ENCODE peak calls at places on chromosomes 11 and 22, in four cellular contexts. B is hepatocyte; V is CD8-positive, alpha-beta memory T cell; A is GM23338. M is an unnamed sample.

GRCh38 chr22:25718109-25718830 is 23.7 kb upstream of the MYO18B start:
- DNase-seq in B (no peak), V (no peak), A (no peak), M (no peak)

GRCh38 chr11:119335655-119336543 is 1.6 kb downstream of the RNF26 start:
- DNase-seq in B (no peak), V (no peak), A (no peak), M (no peak)

GRCh38 chr11:100557830-100558611 is 129.1 kb upstream of the ARHGAP42 start:
- DNase-seq in B (no peak), V (no peak), A (no peak), M (no peak)

GRCh38 chr11:66974724-66975402 is at the start of gene C11orf86:
- DNase-seq in B (peak; percentile 42), V (no peak), A (peak; percentile 48), M (no peak)

GRCh38 chr11:14793546-14793945 is 98.5 kb downstream of the CYP2R1 start:
- DNase-seq in B (no peak), V (no peak), A (no peak), M (no peak)

GRCh38 chr11:70485326-70486025 is 87.1 kb downstream of the CTTN start:
- DNase-seq in B (no peak), V (no peak), A (no peak), M (no peak)

GRCh38 chr11:68892576-68892975 is 11.1 kb downstream of the MRPL21 start:
- DNase-seq in B (no peak), V (no peak), A (no peak), M (no peak)

GRCh38 chr11:35304393-35304790 is 115.0 kb downstream of the SLC1A2 start:
- DNase-seq in B (peak; percentile 13), V (no peak), A (no peak), M (no peak)

GRCh38 chr11:114166897-114167323 is 107.4 kb downstream of the ZBTB16 start:
- DNase-seq in B (peak; percentile 45), V (peak; percentile 30), A (no peak), M (no peak)

GRCh38 chr11:67649634-67650540 is 643 bp downstream of the ACY3 start:
- DNase-seq in B (no peak), V (no peak), A (no peak), M (no peak)

GRCh38 chr11:57288771-57289579 is 35.8 kb downstream of the TNKS1BP1 start:
- DNase-seq in B (no peak), V (no peak), A (peak; percentile 45), M (peak; percentile 49)

GRCh38 chr11:2213384-2213842 is 41.8 kb upstream of the TH start:
- DNase-seq in B (no peak), V (no peak), A (no peak), M (no peak)

GRCh38 chr11:115605397-115606222 is 101.4 kb upstream of the CADM1 start:
- DNase-seq in B (no peak), V (no peak), A (no peak), M (no peak)

GRCh38 chr11:111571829-111572501 is 30.3 kb upstream of the SIK2 start:
- DNase-seq in B (no peak), V (no peak), A (no peak), M (no peak)

GRCh38 chr11:106072804-106073203 is 4.3 kb downstream of the KBTBD3 start:
- DNase-seq in B (no peak), V (no peak), A (no peak), M (no peak)

GRCh38 chr11:72774499-72774898 is 19.3 kb downstream of the STARD10 start:
- DNase-seq in B (no peak), V (no peak), A (no peak), M (no peak)

GRCh38 chr22:22094514-22094913 is 111.9 kb upstream of the TOP3B start:
- DNase-seq in B (no peak), V (no peak), A (no peak), M (no peak)

GRCh38 chr22:31286360-31287255 is 5.7 kb downstream of the PIK3IP1 start:
- DNase-seq in B (no peak), V (peak; percentile 44), A (no peak), M (peak; percentile 52)

GRCh38 chr22:46691571-46691970 is 46.5 kb downstream of the CERK start:
- DNase-seq in B (no peak), V (no peak), A (no peak), M (no peak)
- H3K4me1 ChIP-seq in B (no peaks in the 10 kb centered on the region), V (no peaks in the 10 kb centered on the region), A (no peaks in the 10 kb centered on the region), M (no peaks in the 10 kb centered on the region)

GRCh38 chr11:62552931-62553838 is 6.6 kb upstream of the AHNAK start:
- DNase-seq in B (peak; percentile 93), V (no peak), A (peak; percentile 88), M (peak; percentile 93)

GRCh38 chr11:62553839-62554361 is 7.3 kb upstream of the AHNAK start:
- DNase-seq in B (no peak), V (no peak), A (no peak), M (no peak)

GRCh38 chr11:62554377-62554776 is 7.8 kb upstream of the AHNAK start:
- DNase-seq in B (no peak), V (no peak), A (peak; percentile 45), M (no peak)

GRCh38 chr11:62555464-62556092 is 9.0 kb upstream of the AHNAK start:
- DNase-seq in B (peak; percentile 53), V (peak; percentile 60), A (peak; percentile 32), M (peak; percentile 78)

DNA sequence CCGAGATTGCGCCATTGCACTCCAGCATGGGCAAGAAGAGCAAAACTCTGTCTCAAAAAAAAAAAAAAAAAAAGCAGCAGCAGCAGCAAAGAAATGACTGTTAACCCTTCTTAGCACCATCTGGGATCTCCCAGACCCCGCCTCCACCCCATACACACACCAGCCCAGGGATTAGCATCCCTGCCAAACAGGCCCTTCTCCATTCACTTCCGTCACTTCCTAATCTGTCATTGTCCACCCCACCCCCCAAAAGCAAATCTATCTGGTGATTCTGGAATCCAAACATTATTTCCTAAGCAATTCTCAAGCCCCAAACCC is 5.8 kb upstream of the AHNAK start:
- DNase-seq in B (peak; percentile 50), V (no peak), A (peak; percentile 67), M (no peak)
- H3K4me1 ChIP-seq in B (peaks cover 79% of the 10 kb centered on the region), V (peaks cover 75% of the 10 kb centered on the region), A (peaks cover 44% of the 10 kb centered on the region), M (peaks cover 67% of the 10 kb centered on the region)

DNA sequence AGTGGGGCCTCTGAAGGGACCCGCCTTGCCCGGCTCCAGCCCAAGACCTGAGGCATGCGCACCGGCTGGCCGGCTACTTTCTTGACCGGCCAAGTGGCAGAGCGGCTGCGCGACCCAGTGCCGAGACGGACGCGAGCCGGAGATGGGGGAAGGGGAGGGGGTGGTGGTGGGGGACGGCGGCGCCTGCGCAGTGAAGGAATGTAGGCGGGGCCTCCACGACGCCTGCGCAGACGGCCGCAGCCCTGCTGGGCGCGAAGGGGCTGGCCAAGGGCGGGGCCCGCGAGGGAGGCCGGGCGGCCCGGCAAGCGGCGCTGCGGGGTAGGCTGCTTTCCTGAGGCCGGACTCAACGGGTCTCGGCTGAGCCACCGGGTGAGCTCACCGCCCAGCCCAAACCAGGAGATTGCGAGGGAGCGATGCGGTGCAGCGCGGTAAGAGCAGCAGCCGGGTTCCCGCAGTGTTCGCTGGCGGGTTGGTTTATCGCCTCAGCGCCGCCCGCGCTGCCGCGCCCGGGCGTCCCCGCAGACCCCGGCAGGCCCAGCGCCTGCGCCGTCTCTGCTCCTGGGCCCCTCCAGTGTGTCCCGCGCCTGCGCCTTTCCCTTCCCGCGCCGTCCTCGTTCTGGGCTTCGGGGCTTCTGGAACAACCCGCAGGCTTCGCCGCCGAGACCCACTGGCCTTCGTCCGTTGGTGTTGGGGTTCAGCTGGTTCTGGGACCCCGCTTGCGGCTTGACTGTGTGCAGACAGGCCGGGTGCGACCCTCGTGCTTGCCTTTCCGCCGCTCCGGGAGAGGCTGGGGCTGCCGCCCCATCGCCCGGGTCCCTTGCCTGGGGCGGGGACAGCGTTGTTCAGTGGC is at the start of gene SPECC1L:
- DNase-seq in B (peak; percentile 97), V (peak; percentile 88), A (peak; percentile 93), M (peak; percentile 98)
- H3K4me1 ChIP-seq in B (peaks cover 14% of the 10 kb centered on the region), V (peaks cover 15% of the 10 kb centered on the region), A (peaks cover 11% of the 10 kb centered on the region), M (peaks cover 20% of the 10 kb centered on the region)

GRCh38 chr11:76713499-76713898 is 43.0 kb upstream of the LRRC32 start:
- DNase-seq in B (no peak), V (no peak), A (no peak), M (no peak)
- H3K4me1 ChIP-seq in B (no peaks in the 10 kb centered on the region), V (no peaks in the 10 kb centered on the region), A (no peaks in the 10 kb centered on the region), M (no peaks in the 10 kb centered on the region)

GRCh38 chr22:36928181-36928580 is 14.8 kb downstream of the CSF2RB start:
- DNase-seq in B (no peak), V (no peak), A (no peak), M (no peak)

GRCh38 chr22:36926721-36927435 is 13.4 kb downstream of the CSF2RB start:
- DNase-seq in B (no peak), V (no peak), A (no peak), M (no peak)

GRCh38 chr22:36928826-36929535 is 15.6 kb downstream of the CSF2RB start:
- DNase-seq in B (no peak), V (no peak), A (no peak), M (no peak)

GRCh38 chr22:36926309-36926708 is 12.9 kb downstream of the CSF2RB start:
- DNase-seq in B (no peak), V (no peak), A (no peak), M (no peak)

GRCh38 chr22:36927671-36928070 is 14.2 kb downstream of the CSF2RB start:
- DNase-seq in B (no peak), V (no peak), A (no peak), M (no peak)
- H3K4me1 ChIP-seq in B (no peaks in the 10 kb centered on the region), V (no peaks in the 10 kb centered on the region), A (no peaks in the 10 kb centered on the region), M (no peaks in the 10 kb centered on the region)

GRCh38 chr22:47570300-47570685 is 807.8 kb downstream of the TBC1D22A start:
- DNase-seq in B (no peak), V (no peak), A (no peak), M (no peak)
- H3K4me1 ChIP-seq in B (no peaks in the 10 kb centered on the region), V (no peaks in the 10 kb centered on the region), A (no peaks in the 10 kb centered on the region), M (no peaks in the 10 kb centered on the region)

DNA sequence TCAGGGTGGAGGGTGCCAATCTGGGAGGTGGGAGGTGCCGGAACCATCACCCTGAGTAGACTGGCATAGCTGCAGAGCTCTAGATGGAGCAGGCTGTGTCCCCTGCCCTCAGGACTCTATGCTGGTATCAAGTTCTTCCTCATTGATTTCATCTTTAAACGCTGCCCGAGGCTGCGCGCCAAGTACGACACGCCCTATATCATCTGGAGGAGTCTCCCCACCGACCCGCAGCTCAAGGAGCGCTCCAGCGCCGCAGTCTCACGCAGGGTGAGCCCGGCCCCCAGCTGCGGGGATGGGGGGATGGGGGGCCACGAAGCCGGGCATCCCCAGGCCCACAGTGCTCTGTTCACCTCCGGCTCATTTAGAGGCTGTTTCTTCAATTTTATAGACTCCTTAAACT is 52.5 kb downstream of the GRAMD4 start:
- DNase-seq in B (no peak), V (no peak), A (no peak), M (no peak)
- H3K4me1 ChIP-seq in B (no peaks in the 10 kb centered on the region), V (peaks cover 25% of the 10 kb centered on the region), A (no peaks in the 10 kb centered on the region), M (peaks cover 11% of the 10 kb centered on the region)

M was measured in left lung.